ENCODE peak calls at places on chromosome 20, in six cellular contexts. One of them, this sample, is unnamed.

GRCh38 chr20:43766395-43766794 is 39.6 kb upstream of the GTSF1L start:
- DNase-seq in A549: no peak
- DNase-seq in K562: no peak
- DNase-seq in GM12878: no peak
- DNase-seq in HepG2: no peak
- DNase-seq in endothelial cell of umbilical vein: no peak
- DNase-seq in this sample: no peak

GRCh38 chr20:11891081-11891826 is 26.4 kb upstream of the BTBD3 start:
- DNase-seq in K562: peak
- DNase-seq in HepG2: peak
- DNase-seq in endothelial cell of umbilical vein: peak
- DNase-seq in A549: peak
- DNase-seq in GM12878: no peak
- DNase-seq in this sample: peak

GRCh38 chr20:51497542-51498467 is 44.7 kb downstream of the NFATC2 start:
- DNase-seq in A549: no peak
- DNase-seq in GM12878: peak
- DNase-seq in endothelial cell of umbilical vein: peak
- DNase-seq in K562: no peak
- DNase-seq in HepG2: no peak
- DNase-seq in this sample: peak

GRCh38 chr20:56032251-56032650 is 26.9 kb upstream of the CBLN4 start:
- DNase-seq in A549: no peak
- DNase-seq in GM12878: no peak
- DNase-seq in endothelial cell of umbilical vein: no peak
- DNase-seq in K562: no peak
- DNase-seq in HepG2: no peak
- DNase-seq in this sample: peak

GRCh38 chr20:38141154-38141888 is 23.7 kb downstream of the TGM2 start:
- DNase-seq in HepG2: no peak
- DNase-seq in endothelial cell of umbilical vein: no peak
- DNase-seq in GM12878: no peak
- DNase-seq in K562: peak
- DNase-seq in A549: no peak
- DNase-seq in this sample: no peak

GRCh38 chr20:47487175-47487917 is 14.3 kb upstream of the NCOA3 start:
- DNase-seq in GM12878: peak
- DNase-seq in endothelial cell of umbilical vein: peak
- DNase-seq in HepG2: no peak
- DNase-seq in K562: peak
- DNase-seq in A549: no peak
- DNase-seq in this sample: peak

GRCh38 chr20:36153754-36154695 is 515 bp upstream of the EPB41L1 start:
- DNase-seq in endothelial cell of umbilical vein: peak
- DNase-seq in K562: peak
- DNase-seq in GM12878: no peak
- DNase-seq in HepG2: peak
- DNase-seq in A549: peak
- DNase-seq in this sample: peak

GRCh38 chr20:36145877-36146707 is 8.4 kb upstream of the EPB41L1 start:
- DNase-seq in HepG2: no peak
- DNase-seq in GM12878: no peak
- DNase-seq in K562: no peak
- DNase-seq in endothelial cell of umbilical vein: no peak
- DNase-seq in A549: no peak
- DNase-seq in this sample: no peak

GRCh38 chr20:31538327-31538726 is 24.1 kb downstream of the HM13 start:
- DNase-seq in HepG2: no peak
- DNase-seq in A549: no peak
- DNase-seq in endothelial cell of umbilical vein: no peak
- DNase-seq in K562: no peak
- DNase-seq in GM12878: no peak
- DNase-seq in this sample: no peak

GRCh38 chr20:10637062-10637559 is 36.7 kb downstream of the JAG1 start:
- DNase-seq in HepG2: no peak
- DNase-seq in K562: no peak
- DNase-seq in A549: no peak
- DNase-seq in GM12878: no peak
- DNase-seq in endothelial cell of umbilical vein: no peak
- DNase-seq in this sample: peak

GRCh38 chr20:59823860-59824259 is 109.6 kb downstream of the SYCP2 start:
- DNase-seq in endothelial cell of umbilical vein: no peak
- DNase-seq in A549: no peak
- DNase-seq in GM12878: no peak
- DNase-seq in K562: no peak
- DNase-seq in HepG2: no peak
- DNase-seq in this sample: no peak

GRCh38 chr20:60695223-60695622 is 556.8 kb upstream of the CDH4 start:
- DNase-seq in A549: no peak
- DNase-seq in endothelial cell of umbilical vein: no peak
- DNase-seq in K562: no peak
- DNase-seq in GM12878: no peak
- DNase-seq in HepG2: no peak
- DNase-seq in this sample: peak

GRCh38 chr20:3543901-3544507 is 73.2 kb downstream of the ATRN start:
- DNase-seq in endothelial cell of umbilical vein: no peak
- DNase-seq in GM12878: no peak
- DNase-seq in A549: no peak
- DNase-seq in HepG2: peak
- DNase-seq in K562: no peak
- DNase-seq in this sample: no peak

GRCh38 chr20:35284267-35284991 is at the start of gene EIF6:
- DNase-seq in K562: peak
- DNase-seq in GM12878: peak
- DNase-seq in A549: peak
- DNase-seq in endothelial cell of umbilical vein: peak
- DNase-seq in HepG2: peak
- DNase-seq in this sample: peak

GRCh38 chr20:9051508-9051907 is 17.4 kb upstream of the PLCB4 start:
- DNase-seq in GM12878: no peak
- DNase-seq in endothelial cell of umbilical vein: peak
- DNase-seq in HepG2: peak
- DNase-seq in K562: peak
- DNase-seq in A549: peak
- DNase-seq in this sample: peak

GRCh38 chr20:24950836-24951525 is 1.9 kb downstream of the CST7 start:
- DNase-seq in GM12878: no peak
- DNase-seq in endothelial cell of umbilical vein: no peak
- DNase-seq in A549: no peak
- DNase-seq in HepG2: no peak
- DNase-seq in K562: no peak
- DNase-seq in this sample: no peak
- TF ChIP-seq MYC in GM12878: no peak
- TF ChIP-seq MYC in endothelial cell of umbilical vein: no peak
- TF ChIP-seq MYC in A549: no peak
- TF ChIP-seq MYC in HepG2: no peak
- TF ChIP-seq MYC in K562: no peak
- TF ChIP-seq MYC in this sample: no peak

GRCh38 chr20:19847383-19847782 is 89.3 kb downstream of the RIN2 start:
- DNase-seq in HepG2: no peak
- DNase-seq in K562: no peak
- DNase-seq in GM12878: no peak
- DNase-seq in endothelial cell of umbilical vein: no peak
- DNase-seq in A549: no peak
- DNase-seq in this sample: no peak

GRCh38 chr20:19849341-19850189 is 91.5 kb downstream of the RIN2 start:
- DNase-seq in A549: no peak
- DNase-seq in endothelial cell of umbilical vein: peak
- DNase-seq in HepG2: no peak
- DNase-seq in K562: no peak
- DNase-seq in GM12878: no peak
- DNase-seq in this sample: no peak

GRCh38 chr20:19850190-19850533 is 92.1 kb downstream of the RIN2 start:
- DNase-seq in K562: no peak
- DNase-seq in endothelial cell of umbilical vein: no peak
- DNase-seq in GM12878: no peak
- DNase-seq in A549: no peak
- DNase-seq in HepG2: no peak
- DNase-seq in this sample: no peak

GRCh38 chr20:19855426-19855825 is 97.4 kb downstream of the RIN2 start:
- DNase-seq in HepG2: no peak
- DNase-seq in GM12878: no peak
- DNase-seq in endothelial cell of umbilical vein: peak
- DNase-seq in K562: no peak
- DNase-seq in A549: no peak
- DNase-seq in this sample: no peak

GRCh38 chr20:19851863-19852262 is 93.8 kb downstream of the RIN2 start:
- DNase-seq in endothelial cell of umbilical vein: no peak
- DNase-seq in K562: no peak
- DNase-seq in GM12878: no peak
- DNase-seq in HepG2: no peak
- DNase-seq in A549: no peak
- DNase-seq in this sample: no peak
- TF ChIP-seq MYC in endothelial cell of umbilical vein: no peak
- TF ChIP-seq MYC in K562: no peak
- TF ChIP-seq MYC in GM12878: no peak
- TF ChIP-seq MYC in HepG2: no peak
- TF ChIP-seq MYC in A549: no peak
- TF ChIP-seq MYC in this sample: no peak

GRCh38 chr20:25507385-25508082 is 77.8 kb downstream of the NINL start:
- DNase-seq in K562: no peak
- DNase-seq in A549: no peak
- DNase-seq in HepG2: peak
- DNase-seq in endothelial cell of umbilical vein: no peak
- DNase-seq in GM12878: no peak
- DNase-seq in this sample: no peak
- TF ChIP-seq MYC in K562: no peak
- TF ChIP-seq MYC in A549: no peak
- TF ChIP-seq MYC in HepG2: no peak
- TF ChIP-seq MYC in endothelial cell of umbilical vein: no peak
- TF ChIP-seq MYC in GM12878: no peak
- TF ChIP-seq MYC in this sample: no peak

GRCh38 chr20:50340586-50340985 is 150.0 kb downstream of the CEBPB start:
- DNase-seq in K562: no peak
- DNase-seq in endothelial cell of umbilical vein: no peak
- DNase-seq in GM12878: no peak
- DNase-seq in HepG2: no peak
- DNase-seq in A549: no peak
- DNase-seq in this sample: no peak

GRCh38 chr20:50337521-50338466 is 147.2 kb downstream of the CEBPB start:
- DNase-seq in A549: no peak
- DNase-seq in GM12878: no peak
- DNase-seq in K562: no peak
- DNase-seq in endothelial cell of umbilical vein: no peak
- DNase-seq in HepG2: no peak
- DNase-seq in this sample: no peak

GRCh38 chr20:50341050-50341449 is 150.4 kb downstream of the CEBPB start:
- DNase-seq in endothelial cell of umbilical vein: no peak
- DNase-seq in GM12878: no peak
- DNase-seq in K562: no peak
- DNase-seq in HepG2: no peak
- DNase-seq in A549: no peak
- DNase-seq in this sample: no peak

GRCh38 chr20:50338479-50339195 is 148.0 kb downstream of the CEBPB start:
- DNase-seq in endothelial cell of umbilical vein: no peak
- DNase-seq in A549: no peak
- DNase-seq in K562: peak
- DNase-seq in GM12878: peak
- DNase-seq in HepG2: peak
- DNase-seq in this sample: peak

DNA sequence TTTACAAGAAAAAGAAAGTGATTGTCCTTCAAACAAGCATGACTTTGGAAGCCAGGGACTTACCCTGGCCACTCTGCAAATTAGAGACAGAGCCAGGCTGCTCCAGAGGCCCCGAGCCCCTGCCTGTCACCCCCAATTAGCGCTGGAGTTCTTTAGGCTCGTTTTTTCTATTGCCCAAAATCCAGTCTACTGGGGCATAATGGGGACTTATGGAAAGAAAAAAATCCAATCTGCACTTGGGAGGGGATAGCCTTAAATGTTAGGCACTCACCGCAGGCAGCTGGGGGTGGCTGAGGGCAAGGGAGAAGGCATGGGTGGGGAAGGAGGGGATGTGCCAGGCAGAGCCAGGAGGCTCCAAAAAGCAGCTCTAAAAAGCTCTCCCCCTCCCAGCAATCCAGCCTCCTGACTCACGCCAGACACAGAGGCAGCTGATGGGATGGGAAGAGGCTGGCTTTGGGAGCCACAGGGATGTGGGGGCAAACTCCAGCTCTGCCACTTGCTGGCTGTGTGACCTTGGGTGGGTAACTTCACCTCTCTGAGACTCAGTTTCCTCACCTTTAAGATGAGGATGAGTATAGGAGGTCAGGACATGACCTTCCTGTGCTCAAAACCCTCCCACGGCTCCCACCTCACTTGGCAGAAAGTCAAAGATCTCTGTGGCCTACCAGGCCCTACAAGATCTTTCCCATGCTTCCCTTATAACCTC is 148.7 kb downstream of the CEBPB start:
- DNase-seq in endothelial cell of umbilical vein: no peak
- DNase-seq in A549: no peak
- DNase-seq in GM12878: no peak
- DNase-seq in K562: no peak
- DNase-seq in HepG2: no peak
- DNase-seq in this sample: no peak
- TF ChIP-seq MYC in endothelial cell of umbilical vein: no peak
- TF ChIP-seq MYC in A549: no peak
- TF ChIP-seq MYC in GM12878: no peak
- TF ChIP-seq MYC in K562: no peak
- TF ChIP-seq MYC in HepG2: no peak
- TF ChIP-seq MYC in this sample: no peak

DNA sequence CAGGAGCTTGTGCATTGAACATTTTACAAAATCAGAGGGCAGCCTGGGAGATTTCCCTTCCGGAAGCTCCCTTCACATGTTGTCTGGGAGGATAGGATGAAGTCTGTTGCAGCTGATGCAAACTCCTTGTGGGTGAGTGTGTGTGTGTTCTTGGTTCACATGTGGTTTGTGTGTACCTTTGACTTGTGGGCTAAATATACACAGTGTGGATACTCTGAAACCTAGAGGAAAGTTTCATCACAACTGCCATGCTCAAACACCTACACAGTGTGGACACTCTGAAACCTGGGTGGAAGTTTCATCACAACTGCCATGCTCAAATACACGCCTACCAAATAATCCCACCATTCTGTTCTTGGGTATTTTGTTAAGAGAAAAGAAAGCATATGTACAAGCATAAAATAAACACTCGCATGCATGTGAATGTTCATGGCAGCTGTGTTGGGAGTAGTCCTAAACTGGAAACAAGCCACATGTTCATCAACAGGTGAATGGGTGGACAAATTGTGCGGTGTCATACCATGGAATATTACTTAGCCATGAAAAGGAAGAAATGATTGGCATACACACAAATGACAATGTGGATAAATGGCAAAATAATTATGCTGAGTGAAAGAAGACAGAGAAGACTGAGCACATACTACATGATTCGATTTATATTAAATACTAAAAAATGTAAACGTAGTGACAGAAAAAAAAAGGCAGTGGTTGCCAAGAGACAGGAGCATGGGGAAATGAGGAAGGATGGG is 1.8 kb downstream of the SCP2D1 start:
- DNase-seq in GM12878: no peak
- DNase-seq in A549: no peak
- DNase-seq in endothelial cell of umbilical vein: no peak
- DNase-seq in K562: no peak
- DNase-seq in HepG2: no peak
- DNase-seq in this sample: no peak
- TF ChIP-seq MYC in GM12878: no peak
- TF ChIP-seq MYC in A549: no peak
- TF ChIP-seq MYC in endothelial cell of umbilical vein: no peak
- TF ChIP-seq MYC in K562: no peak
- TF ChIP-seq MYC in HepG2: no peak
- TF ChIP-seq MYC in this sample: no peak